ENCODE peak calls at places on chromosome 7, in five cellular contexts. Q is HepG2, Z is HCT116, P is K562, G is GM12878. L is an unnamed sample.
A peak's percentile ranks its signal among the peaks of the same experiment; 100 is the strongest.

GRCh38 chr7:80362677-80363076 is 149.2 kb downstream of the GNAT3 start:
- DNase-seq in G (no peak), Z (no peak), P (no peak), Q (no peak), L (no peak)

GRCh38 chr7:3215624-3216585 is 85.1 kb upstream of the SDK1 start:
- DNase-seq in Q (no peak), G (no peak), Z (no peak), P (no peak), L (no peak)

GRCh38 chr7:117061751-117062150 is 108.5 kb downstream of the ST7 start:
- DNase-seq in G (no peak), Q (no peak), Z (no peak), P (no peak), L (no peak)

GRCh38 chr7:50355817-50356178 is 51.3 kb downstream of the IKZF1 start:
- DNase-seq in Q (no peak), Z (no peak), G (no peak), P (peak; percentile 93), L (no peak)

GRCh38 chr7:116801092-116801710 is 61.2 kb upstream of the CAPZA2 start:
- DNase-seq in Q (peak; percentile 59), P (no peak), G (no peak), Z (peak; percentile 68), L (no peak)

GRCh38 chr7:91554893-91555292 is 290.7 kb downstream of the FZD1 start:
- DNase-seq in G (no peak), Z (no peak), P (peak; percentile 79), Q (no peak), L (no peak)

GRCh38 chr7:23230586-23231195 is 15.9 kb upstream of the GPNMB start:
- DNase-seq in P (no peak), Z (no peak), G (no peak), Q (no peak), L (no peak)

GRCh38 chr7:97372882-97373281 is 255.4 kb downstream of the SDHAF3 start:
- DNase-seq in G (no peak), Q (no peak), Z (no peak), P (no peak), L (no peak)

GRCh38 chr7:37901236-37901827 is 15.3 kb downstream of the SFRP4 start:
- DNase-seq in P (peak; percentile 58), G (no peak), Z (peak; percentile 13), Q (peak; percentile 56), L (no peak)

GRCh38 chr7:106057962-106058901 is 53.9 kb downstream of the SYPL1 start:
- DNase-seq in Z (no peak), Q (peak; percentile 56), P (no peak), G (peak; percentile 88), L (no peak)

GRCh38 chr7:2079332-2080068 is 153.2 kb downstream of the MAD1L1 start:
- DNase-seq in G (no peak), Q (no peak), Z (no peak), P (peak; percentile 78), L (no peak)

GRCh38 chr7:39360766-39361165 is 205.4 kb upstream of the YAE1 start:
- DNase-seq in Z (no peak), Q (no peak), G (no peak), P (no peak), L (no peak)

GRCh38 chr7:30093351-30094019 is 41.3 kb upstream of the MTURN start:
- DNase-seq in Z (no peak), G (no peak), Q (no peak), P (no peak), L (no peak)

GRCh38 chr7:116025098-116025809 is 5.3 kb downstream of the TFEC start:
- DNase-seq in P (no peak), G (no peak), Z (no peak), Q (no peak), L (no peak)

DNA sequence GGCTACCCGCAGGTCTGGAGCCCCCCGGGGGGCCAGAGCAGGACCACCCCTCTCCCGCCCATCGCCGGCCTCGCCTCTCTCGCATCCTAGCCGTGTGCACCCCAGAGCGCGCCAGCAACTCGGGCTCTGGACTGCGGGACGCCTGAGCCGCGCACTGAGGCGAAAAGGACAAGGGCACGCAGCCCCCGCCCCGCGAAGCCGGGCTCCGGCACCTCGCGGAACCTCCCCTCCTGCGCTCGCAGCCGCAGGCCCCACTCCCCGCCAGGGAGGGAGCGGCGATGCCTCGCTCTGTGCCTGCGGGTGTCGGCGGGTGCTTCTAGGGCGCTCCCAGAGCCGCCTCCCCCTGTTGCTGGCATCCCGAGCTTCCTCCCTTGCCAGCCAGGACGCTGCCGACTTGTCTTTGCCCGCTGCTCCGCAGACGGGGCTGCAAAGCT is at the start of gene ITGB8:
- DNase-seq in Q (no peak), Z (no peak), P (no peak), G (no peak), L (no peak)
- TF ChIP-seq ATF3 in Q (no peak), Z (no peak), P (no peak), G (no peak), L (no peak)

DNA sequence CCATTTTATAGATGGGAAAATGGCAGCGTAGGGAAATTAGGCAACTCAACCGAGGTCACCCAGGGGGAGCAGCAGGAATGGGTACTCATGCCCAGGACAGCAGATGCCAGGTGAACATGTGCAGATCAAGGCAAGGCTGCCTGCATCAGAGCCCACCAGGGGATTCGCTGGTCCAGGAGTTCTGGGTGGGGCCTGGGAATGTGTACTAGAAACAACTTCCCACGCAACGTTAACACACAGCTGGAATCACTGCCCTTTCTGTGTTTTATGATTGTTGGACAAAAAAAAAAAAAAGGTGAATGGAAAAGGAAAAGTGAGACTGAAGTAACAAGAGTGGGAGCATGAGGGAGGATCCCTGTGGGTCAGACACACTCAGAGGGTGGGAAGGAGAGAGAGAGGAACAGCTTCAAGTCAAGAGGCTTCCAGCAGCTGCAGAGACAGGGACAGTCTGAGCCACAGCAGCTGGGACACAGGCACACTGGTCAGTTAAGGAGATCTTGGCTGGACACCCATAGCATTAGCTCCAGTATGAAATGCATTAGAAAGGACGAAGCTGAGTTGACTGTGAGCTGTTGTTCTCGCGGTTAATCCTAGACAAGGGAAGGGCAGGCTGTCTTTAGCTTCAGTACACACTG is 187.9 kb upstream of the INHBA start:
- DNase-seq in P (no peak), G (no peak), Q (no peak), Z (no peak), L (no peak)
- H2AFZ ChIP-seq in P (no peak overlapping the region), G (no peak overlapping the region), Q (no peak overlapping the region), Z (no peak overlapping the region), L (peak overlapping the region; percentile 24)

GRCh38 chr7:27750336-27750735 is 10.4 kb downstream of the TAX1BP1 start:
- DNase-seq in Q (no peak), G (no peak), Z (no peak), P (no peak), L (no peak)
- TF ChIP-seq ATF3 in Q (no peak), G (no peak), Z (no peak), P (no peak), L (no peak)

GRCh38 chr7:150947761-150948680 is 30.1 kb downstream of the KCNH2 start:
- DNase-seq in G (no peak), Z (no peak), Q (no peak), P (peak; percentile 57), L (no peak)

GRCh38 chr7:150946826-150947750 is 31.0 kb downstream of the KCNH2 start:
- DNase-seq in Q (no peak), P (no peak), G (no peak), Z (no peak), L (no peak)

GRCh38 chr7:150944066-150945042 is 33.8 kb downstream of the KCNH2 start:
- DNase-seq in Z (no peak), P (no peak), G (no peak), Q (no peak), L (no peak)

GRCh38 chr7:150945171-150945852 is 32.8 kb downstream of the KCNH2 start:
- DNase-seq in G (no peak), P (no peak), Z (no peak), Q (no peak), L (no peak)

GRCh38 chr7:150945853-150946825 is 32.0 kb downstream of the KCNH2 start:
- DNase-seq in Z (no peak), Q (no peak), P (no peak), G (no peak), L (no peak)
- H2AFZ ChIP-seq in Z (no peak overlapping the region), Q (no peak overlapping the region), P (no peak overlapping the region), G (no peak overlapping the region), L (no peak overlapping the region)

GRCh38 chr7:130921391-130922180 is 187.6 kb upstream of the KLF14 start:
- DNase-seq in Q (no peak), G (no peak), Z (no peak), P (no peak), L (no peak)
- TF ChIP-seq ATF3 in Q (no peak), G (no peak), Z (no peak), P (no peak), L (no peak)

GRCh38 chr7:82517059-82517458 is 73.5 kb upstream of the CACNA2D1 start:
- DNase-seq in Z (no peak), G (no peak), Q (no peak), P (no peak), L (no peak)
- H2AFZ ChIP-seq in Z (no peak overlapping the region), G (no peak overlapping the region), Q (no peak overlapping the region), P (no peak overlapping the region), L (no peak overlapping the region)

GRCh38 chr7:5143935-5144903 is 45.8 kb upstream of the WIPI2 start:
- DNase-seq in G (peak; percentile 55), Q (no peak), Z (no peak), P (peak; percentile 30), L (no peak)
- TF ChIP-seq ATF3 in G (no peak), Q (no peak), Z (no peak), P (no peak), L (no peak)

DNA sequence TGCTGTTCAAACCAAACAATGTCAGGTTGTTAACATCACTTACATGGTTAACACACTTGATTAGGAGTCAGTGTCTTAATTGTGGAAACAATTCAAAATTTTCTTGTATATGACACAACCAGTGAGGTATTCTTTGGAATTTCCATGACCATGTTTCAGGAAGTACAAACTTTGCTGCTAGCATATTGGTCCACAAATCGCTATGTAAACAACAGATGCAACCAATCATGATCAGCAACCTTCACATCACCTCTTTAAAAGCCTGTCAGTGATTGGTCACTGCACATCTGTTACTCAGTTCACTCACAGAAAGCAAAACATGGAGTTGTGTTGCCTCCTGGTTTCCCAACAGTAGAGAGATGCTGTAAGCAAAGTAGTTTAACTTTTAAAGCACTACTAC is 108.9 kb upstream of the FAM3C start:
- DNase-seq in P (no peak), Q (no peak), G (no peak), Z (no peak), L (no peak)
- H2AFZ ChIP-seq in P (no peak overlapping the region), Q (no peak overlapping the region), G (no peak overlapping the region), Z (no peak overlapping the region), L (peak overlapping the region; percentile 8)

DNA sequence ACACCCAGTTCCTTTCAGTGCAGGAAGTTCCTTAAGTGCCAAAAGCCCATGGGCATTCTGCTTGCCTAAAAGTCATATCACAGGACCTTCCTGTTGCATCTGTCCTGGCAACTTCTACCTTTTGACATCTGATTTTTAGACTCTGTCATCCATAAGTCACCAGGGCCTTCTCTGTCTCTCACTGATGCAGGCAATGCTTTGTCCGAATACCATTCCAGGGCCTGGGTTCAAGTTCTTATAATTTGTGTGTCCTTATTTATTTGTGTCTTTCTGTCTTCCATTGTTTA is 27.1 kb upstream of the HIBADH start:
- DNase-seq in Q (no peak), G (no peak), P (no peak), Z (no peak), L (no peak)
- TF ChIP-seq ATF3 in Q (no peak), G (no peak), P (no peak), Z (no peak), L (no peak)

L was measured in H1.